ENCODE peak calls at places on chromosomes 3 and 15, in seven cellular contexts. H is stomach, P is Peyer's patch, Y is NB4, S is upper lobe of left lung, L is endothelial cell of umbilical vein, N is right lobe of liver. J is an unnamed sample.

GRCh38 chr3:183300996-183301562 is 48.0 kb downstream of the B3GNT5 start:
- DNase-seq in Y (no peak), N (no peak), L (no peak), P (no peak), S (no peak), H (no peak), J (no peak)

GRCh38 chr3:53846134-53846850 is at the start of the genes CHDH and IL17RB:
- DNase-seq in P (peak; percentile 90), Y (no peak), S (peak; percentile 94), N (peak; percentile 91), L (peak; percentile 6), H (peak; percentile 89), J (no peak)

GRCh38 chr15:67097893-67098740 is 32.7 kb downstream of the SMAD3 start:
- DNase-seq in S (no peak), H (peak; percentile 71), P (no peak), Y (peak; percentile 88), L (no peak), N (no peak), J (no peak)

GRCh38 chr3:194993896-194994295 is 277.1 kb downstream of the XXYLT1 start:
- DNase-seq in L (no peak), H (no peak), N (no peak), P (no peak), S (no peak), Y (no peak), J (no peak)

GRCh38 chr3:12139111-12139511 is 19.6 kb downstream of the TIMP4 start:
- DNase-seq in N (no peak), S (no peak), L (peak; percentile 42), Y (peak; percentile 78), H (no peak), P (no peak), J (no peak)

GRCh38 chr15:26126819-26127387 is 263.8 kb upstream of the ATP10A start:
- DNase-seq in L (no peak), Y (no peak), H (no peak), P (no peak), S (no peak), N (no peak), J (no peak)

GRCh38 chr3:140006331-140006730 is 71.3 kb downstream of the CLSTN2 start:
- DNase-seq in P (no peak), Y (no peak), H (no peak), L (no peak), S (no peak), N (no peak), J (no peak)

GRCh38 chr3:160016972-160017371 is 28.3 kb downstream of the IL12A start:
- DNase-seq in Y (no peak), N (no peak), L (no peak), H (no peak), P (no peak), S (no peak), J (no peak)

GRCh38 chr3:197297020-197297419 is 1.4 kb downstream of the DLG1 start:
- DNase-seq in P (no peak), S (no peak), N (no peak), L (peak; percentile 14), H (no peak), Y (peak; percentile 17), J (no peak)

GRCh38 chr15:95259513-95259912 is 1028.2 kb downstream of the MCTP2 start:
- DNase-seq in Y (peak; percentile 83), L (peak; percentile 92), H (peak; percentile 75), P (no peak), S (no peak), N (peak; percentile 33), J (no peak)

GRCh38 chr3:25497096-25497495 is 69.0 kb downstream of the RARB start:
- DNase-seq in Y (no peak), L (no peak), N (no peak), P (no peak), S (no peak), H (no peak), J (no peak)
- TF ChIP-seq POLR2A in Y (no peak), L (no peak), N (no peak), P (no peak), S (no peak), H (no peak), J (no peak)

DNA sequence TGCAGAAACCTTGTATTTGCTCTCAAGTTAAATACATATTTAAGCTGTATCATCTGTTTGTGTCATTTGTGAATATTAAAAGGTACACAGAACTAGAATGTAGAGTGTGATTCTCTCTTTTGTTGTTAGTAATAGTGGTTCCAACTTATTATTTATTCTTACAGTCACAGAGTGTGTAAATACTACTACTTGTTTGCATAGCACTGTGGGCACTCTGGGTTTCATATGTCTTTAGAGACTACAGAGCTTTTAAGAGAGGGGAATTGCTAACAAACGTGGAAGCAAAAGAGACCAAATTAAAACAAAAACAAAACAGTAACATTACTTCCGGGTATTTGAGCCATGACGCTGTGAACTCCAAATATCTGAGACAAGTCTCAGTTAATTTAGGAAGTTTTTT is 828.0 kb upstream of the DPPA4 start:
- DNase-seq in N (no peak), L (no peak), S (no peak), Y (no peak), P (no peak), H (no peak), J (no peak)
- H3K4me3 ChIP-seq in N (no peak overlapping the region), L (no peak overlapping the region), S (no peak overlapping the region), Y (no peak overlapping the region), P (no peak overlapping the region), H (peak overlapping the region; percentile 28), J (no peak overlapping the region)

GRCh38 chr3:146163584-146163983 is 2.6 kb upstream of the PLOD2 start:
- DNase-seq in P (no peak), S (no peak), L (peak; percentile 75), N (no peak), Y (no peak), H (no peak), J (no peak)
- TF ChIP-seq CTCF in P (no peak), S (peak; percentile 67), L (no peak), N (peak; percentile 16), Y (no peak), H (peak; percentile 9), J (no peak)

GRCh38 chr3:88058593-88059379 is at the start of the genes CGGBP1 and ZNF654:
- DNase-seq in P (peak; percentile 99), H (peak; percentile 98), N (peak; percentile 96), S (peak; percentile 97), L (peak; percentile 99), Y (peak; percentile 98), J (peak; percentile 92)
- TF ChIP-seq POLR2A in P (peak; percentile 82), H (no peak), N (peak; percentile 91), S (peak; percentile 95), L (peak; percentile 79), Y (peak; percentile 77), J (no peak)

DNA sequence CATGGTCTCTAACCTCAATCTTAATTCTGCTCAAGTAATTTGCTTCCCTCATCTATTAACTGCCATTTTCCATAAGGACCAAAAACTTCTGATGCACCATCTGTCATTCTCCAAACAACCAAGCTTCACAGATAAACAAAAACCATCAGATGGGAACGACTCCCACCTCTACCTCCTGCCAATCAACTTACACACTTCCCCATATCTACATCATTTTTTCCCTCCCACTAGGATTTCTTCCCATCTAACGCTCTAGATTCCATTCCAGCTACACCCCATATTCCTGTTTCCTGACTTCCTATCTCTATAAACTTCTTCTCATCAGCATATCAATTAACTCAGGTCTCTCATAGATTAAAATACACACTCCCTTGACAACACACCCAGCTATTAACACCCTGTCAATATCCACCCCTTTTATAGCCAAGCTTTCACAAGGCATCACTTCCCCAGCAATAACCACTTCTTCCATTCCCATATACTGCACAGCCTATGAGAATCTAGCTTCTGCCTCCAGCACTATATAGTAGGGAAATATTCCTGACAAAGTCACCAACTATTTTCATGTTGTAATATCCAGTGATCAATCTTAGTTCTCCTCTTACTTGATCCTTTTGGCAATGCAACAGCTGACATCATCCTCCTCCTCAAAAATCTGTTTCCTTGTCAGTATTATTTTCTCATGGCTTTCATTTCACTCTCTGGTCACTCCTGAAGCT is 39.2 kb downstream of the SNX4 start:
- DNase-seq in P (no peak), N (no peak), S (no peak), L (no peak), H (no peak), Y (no peak), J (no peak)
- H3K4me3 ChIP-seq in P (no peak overlapping the region), N (no peak overlapping the region), S (no peak overlapping the region), L (no peak overlapping the region), H (no peak overlapping the region), Y (no peak overlapping the region), J (no peak overlapping the region)